ENCODE peak calls at places on chromosomes 2 and 18, in four cellular contexts. B is fibroblast of lung; K is small intestine; Q is CD8-positive, alpha-beta memory T cell. D is an unnamed sample. For H3K4me1 and H3K9me3, the result is how much of the 10 kb centered on the place peaks cover.

GRCh38 chr18:22912835-22913234 is 20.3 kb upstream of the RBBP8 start:
- DNase-seq in K (no peak), B (peak), Q (no peak), D (no peak)

GRCh38 chr2:29326926-29327325 is 211.7 kb downstream of the CLIP4 start:
- DNase-seq in Q (no peak), K (no peak), B (no peak), D (no peak)

GRCh38 chr2:21251216-21251971 is 127.6 kb downstream of the TDRD15 start:
- DNase-seq in B (no peak), Q (no peak), K (peak), D (peak)

GRCh38 chr2:231929961-231930600 is 3.9 kb upstream of the NPPC start:
- DNase-seq in Q (no peak), K (no peak), B (peak), D (no peak)

GRCh38 chr2:234502285-234502918 is 5.5 kb upstream of the ARL4C start:
- DNase-seq in K (no peak), Q (no peak), B (peak), D (no peak)

GRCh38 chr2:144678741-144679140 is 158.8 kb upstream of the ZEB2 start:
- DNase-seq in K (no peak), Q (no peak), B (no peak), D (no peak)

GRCh38 chr18:24019641-24020331 is 5.2 kb downstream of the TTC39C start:
- DNase-seq in K (peak), B (no peak), Q (peak), D (no peak)

GRCh38 chr2:238684362-238685326 is 163.2 kb upstream of the TWIST2 start:
- DNase-seq in K (no peak), B (peak), Q (no peak), D (no peak)

GRCh38 chr2:8680931-8681760 is 710 bp upstream of the ID2 start:
- DNase-seq in K (peak), Q (peak), B (peak), D (peak)

GRCh38 chr2:207182916-207183315 is 17.2 kb upstream of the KLF7 start:
- DNase-seq in K (no peak), Q (no peak), B (no peak), D (no peak)

GRCh38 chr2:241844066-241844728 is 14.5 kb downstream of the PDCD1 start:
- DNase-seq in Q (peak), K (peak), B (peak), D (peak)

GRCh38 chr2:143333847-143334246 is 204.6 kb downstream of the ARHGAP15 start:
- DNase-seq in B (no peak), K (no peak), Q (no peak), D (no peak)
- H3K4me1 ChIP-seq in B (under half), K (under half), Q (under half), D (under half)

DNA sequence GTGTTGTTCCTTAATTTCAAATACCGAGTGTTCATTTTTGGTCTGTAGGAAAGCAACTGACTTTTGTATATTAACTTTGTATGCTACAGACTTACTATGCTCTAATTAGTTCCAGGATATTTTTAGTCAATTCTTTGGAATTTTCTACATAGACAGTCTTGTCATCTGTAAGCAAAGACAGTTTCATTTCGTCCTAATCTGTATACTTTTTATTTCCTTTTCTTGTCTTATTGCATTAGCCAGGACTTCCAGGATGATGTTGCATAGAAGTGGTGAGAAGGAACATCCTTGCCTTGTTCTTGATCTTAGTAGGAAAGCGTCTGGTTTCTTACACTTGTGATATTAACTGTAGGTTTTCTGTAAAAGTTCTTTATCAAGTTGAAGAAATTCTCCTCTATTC is 56.5 kb downstream of the EPC2 start:
- DNase-seq in K (no peak), Q (no peak), B (no peak), D (no peak)
- H3K9me3 ChIP-seq in K (under half), Q (under half), B (under half), D (under half)

GRCh38 chr2:233367606-233368005 is 13.3 kb downstream of the DGKD start:
- DNase-seq in Q (no peak), B (no peak), K (no peak), D (no peak)

GRCh38 chr2:233368756-233369155 is 14.5 kb downstream of the DGKD start:
- DNase-seq in Q (no peak), K (no peak), B (no peak), D (no peak)

GRCh38 chr2:233369462-233369861 is 15.2 kb downstream of the DGKD start:
- DNase-seq in B (no peak), Q (no peak), K (no peak), D (no peak)

GRCh38 chr2:233371608-233372007 is 17.3 kb downstream of the DGKD start:
- DNase-seq in B (peak), Q (no peak), K (no peak), D (no peak)

GRCh38 chr2:233369897-233370758 is 15.8 kb downstream of the DGKD start:
- DNase-seq in K (no peak), B (peak), Q (no peak), D (no peak)
- H3K4me1 ChIP-seq in K (under half), B (under half), Q (under half), D (under half)

GRCh38 chr2:183809404-183809803 is 685.2 kb downstream of the NUP35 start:
- DNase-seq in Q (no peak), B (no peak), K (no peak), D (no peak)

GRCh38 chr2:183799761-183800160 is 675.5 kb downstream of the NUP35 start:
- DNase-seq in Q (no peak), B (no peak), K (no peak), D (no peak)

GRCh38 chr2:183807870-183808269 is 683.6 kb downstream of the NUP35 start:
- DNase-seq in Q (no peak), B (no peak), K (no peak), D (no peak)

DNA sequence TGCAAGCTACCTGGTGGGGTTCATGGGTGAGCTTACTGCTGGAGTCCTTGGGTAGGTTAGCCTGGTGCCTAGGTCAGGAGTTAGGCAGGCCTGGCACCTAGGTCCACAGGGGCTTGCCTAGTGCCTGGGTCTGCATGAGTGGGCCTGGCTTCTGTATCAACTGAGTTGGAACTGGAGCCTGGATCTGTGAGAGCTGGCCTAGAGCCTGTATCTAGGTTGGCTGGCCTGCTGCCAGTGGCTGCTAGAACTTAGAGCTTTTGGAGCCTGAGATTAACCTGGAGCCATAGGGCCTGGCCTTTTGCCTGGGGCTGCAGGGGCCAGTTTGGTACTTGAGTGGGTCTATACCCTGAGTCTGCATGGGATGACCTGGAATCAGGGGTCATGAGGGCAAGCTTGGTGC is 679.4 kb downstream of the NUP35 start:
- DNase-seq in K (no peak), B (no peak), Q (no peak), D (no peak)
- H3K9me3 ChIP-seq in K (under half), B (under half), Q (under half), D (under half)

DNA sequence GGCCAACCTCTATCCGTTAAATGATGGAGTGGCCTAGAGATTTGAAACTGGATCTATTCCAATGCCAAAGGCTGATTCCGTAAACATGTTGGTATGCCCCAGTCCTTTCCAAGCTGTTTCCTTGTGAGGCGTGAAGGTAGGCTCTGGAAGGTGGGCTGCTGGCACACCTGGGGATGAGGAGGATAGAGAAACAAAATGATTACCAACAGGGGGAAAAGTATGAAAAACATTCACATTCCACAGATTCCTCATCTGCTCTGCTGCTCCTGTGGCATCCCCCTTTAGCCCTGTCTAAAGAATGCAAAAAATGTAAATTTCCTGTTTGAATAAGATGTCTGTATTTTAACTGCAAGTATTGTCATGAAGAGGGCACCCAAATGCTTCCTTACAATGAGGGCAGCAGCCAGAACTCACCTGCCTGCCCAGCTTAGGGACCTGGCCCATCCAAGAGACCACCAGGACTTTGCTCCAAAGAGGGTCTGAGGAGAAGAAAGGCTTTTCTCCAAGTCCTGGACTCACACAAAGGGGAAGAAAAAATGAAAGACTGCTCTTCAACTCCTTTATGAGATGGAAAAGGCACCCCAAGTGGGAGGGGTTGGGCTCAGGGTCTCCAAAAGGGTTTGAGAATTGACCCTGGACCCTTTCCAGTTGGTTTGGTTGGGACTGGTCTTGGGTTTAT is 132.3 kb upstream of the PELI1 start:
- DNase-seq in K (no peak), Q (no peak), B (no peak), D (no peak)
- H3K4me1 ChIP-seq in K (under half), Q (under half), B (under half), D (under half)

GRCh38 chr2:25018681-25019080 is 23.2 kb upstream of the EFR3B start:
- DNase-seq in Q (no peak), B (no peak), K (peak), D (no peak)

GRCh38 chr2:25009954-25010353 is 31.9 kb upstream of the EFR3B start:
- DNase-seq in K (no peak), Q (no peak), B (no peak), D (no peak)

GRCh38 chr2:25014631-25015030 is 27.2 kb upstream of the EFR3B start:
- DNase-seq in B (no peak), Q (no peak), K (no peak), D (no peak)
- H3K9me3 ChIP-seq in B (under half), Q (under half), K (under half), D (under half)

D was measured in colonic mucosa.